ENCODE peak calls at places on chromosomes 12 and 14, in six cellular contexts. J, D, X, L, V and W are unnamed samples.

GRCh38 chr14:32438511-32438910 is 109.4 kb downstream of the AKAP6 start:
- DNase-seq in J (peak; percentile 56), D (no peak), X (no peak), L (no peak), V (no peak), W (no peak)

GRCh38 chr14:21680072-21680471 is 6.5 kb upstream of the OR4E1 start:
- DNase-seq in J (no peak), D (peak; percentile 67), X (no peak), L (no peak), V (peak; percentile 21), W (no peak)

GRCh38 chr12:101127521-101128219 is 82.4 kb downstream of the SLC5A8 start:
- DNase-seq in J (no peak), D (peak; percentile 56), X (no peak), L (no peak), V (no peak), W (no peak)

GRCh38 chr12:66072566-66072965 is 58.0 kb downstream of the LLPH start:
- DNase-seq in J (no peak), D (no peak), X (no peak), L (no peak), V (no peak), W (no peak)

GRCh38 chr14:47044841-47045240 is 393.3 kb upstream of the RPL10L start:
- DNase-seq in J (no peak), D (peak; percentile 3), X (no peak), L (no peak), V (no peak), W (peak; percentile 25)

GRCh38 chr12:87952850-87953249 is 76.4 kb downstream of the C12orf50 start:
- DNase-seq in J (no peak), D (peak; percentile 17), X (no peak), L (no peak), V (no peak), W (no peak)

GRCh38 chr12:24025153-24025798 is 75.8 kb upstream of the SOX5 start:
- DNase-seq in J (peak; percentile 7), D (peak; percentile 16), X (no peak), L (no peak), V (no peak), W (no peak)

GRCh38 chr12:94322346-94322745 is 137.3 kb downstream of the CEP83 start:
- DNase-seq in J (no peak), D (no peak), X (no peak), L (no peak), V (no peak), W (no peak)

GRCh38 chr14:92586001-92586947 is 72.7 kb downstream of the RIN3 start:
- DNase-seq in J (peak; percentile 45), D (peak; percentile 98), X (no peak), L (no peak), V (peak; percentile 67), W (no peak)

GRCh38 chr14:86013663-86014062 is 483.7 kb downstream of the FLRT2 start:
- DNase-seq in J (no peak), D (peak; percentile 3), X (no peak), L (no peak), V (no peak), W (no peak)

GRCh38 chr12:2691001-2691339 is 103.8 kb upstream of the FKBP4 start:
- DNase-seq in J (peak; percentile 68), D (peak; percentile 3), X (peak; percentile 30), L (peak; percentile 73), V (no peak), W (peak; percentile 47)

GRCh38 chr12:110252716-110253115 is 28.3 kb upstream of the ATP2A2 start:
- DNase-seq in J (no peak), D (no peak), X (no peak), L (no peak), V (no peak), W (no peak)

GRCh38 chr12:56261503-56262230 is 3.5 kb upstream of the ANKRD52 start:
- DNase-seq in J (no peak), D (peak; percentile 49), X (no peak), L (no peak), V (peak; percentile 76), W (no peak)

GRCh38 chr14:26966942-26967341 is 369.1 kb upstream of the NOVA1 start:
- DNase-seq in J (peak; percentile 25), D (peak; percentile 13), X (no peak), L (no peak), V (no peak), W (no peak)

GRCh38 chr12:98399532-98399931 is 115.9 kb upstream of the TMPO start:
- DNase-seq in J (peak; percentile 40), D (peak; percentile 88), X (no peak), L (peak; percentile 37), V (peak; percentile 32), W (no peak)

GRCh38 chr14:92719890-92720323 is 28.5 kb downstream of the LGMN start:
- DNase-seq in J (no peak), D (no peak), X (no peak), L (no peak), V (no peak), W (no peak)

GRCh38 chr12:12788675-12789368 is 3.4 kb downstream of the APOLD1 start:
- DNase-seq in J (peak; percentile 84), D (peak; percentile 82), X (peak; percentile 48), L (peak; percentile 28), V (peak; percentile 69), W (peak; percentile 40)

GRCh38 chr14:77133718-77134338 is 7.8 kb downstream of the ZDHHC22 start:
- DNase-seq in J (peak; percentile 60), D (peak; percentile 60), X (peak; percentile 50), L (no peak), V (peak; percentile 60), W (peak; percentile 74)

GRCh38 chr14:55780156-55780946 is 200.3 kb downstream of the KTN1 start:
- DNase-seq in J (no peak), D (peak; percentile 58), X (no peak), L (no peak), V (peak; percentile 67), W (no peak)

GRCh38 chr12:65343801-65344200 is 65.3 kb downstream of the MSRB3 start:
- DNase-seq in J (no peak), D (no peak), X (no peak), L (no peak), V (no peak), W (no peak)

GRCh38 chr12:124665516-124665915 is 98.1 kb upstream of the NCOR2 start:
- DNase-seq in J (no peak), D (no peak), X (no peak), L (no peak), V (no peak), W (no peak)

GRCh38 chr14:89586258-89587127 is 169.5 kb upstream of the FOXN3 start:
- DNase-seq in J (no peak), D (no peak), X (no peak), L (no peak), V (no peak), W (no peak)

GRCh38 chr12:132030367-132031038 is 80.8 kb downstream of the EP400 start:
- DNase-seq in J (no peak), D (peak; percentile 17), X (no peak), L (no peak), V (no peak), W (no peak)

GRCh38 chr12:124088232-124088907 is 115.4 kb downstream of the ZNF664 start:
- DNase-seq in J (no peak), D (no peak), X (no peak), L (no peak), V (no peak), W (no peak)

GRCh38 chr12:3777206-3777809 is 24.4 kb upstream of the CRACR2A start:
- DNase-seq in J (peak; percentile 51), D (peak; percentile 45), X (no peak), L (no peak), V (peak; percentile 35), W (peak; percentile 34)

GRCh38 chr14:80678436-80678835 is 263.1 kb downstream of the CEP128 start:
- DNase-seq in J (no peak), D (peak; percentile 16), X (no peak), L (no peak), V (peak; percentile 29), W (no peak)

GRCh38 chr12:127079636-127080035 is 1187.3 kb upstream of the TMEM132C start:
- DNase-seq in J (no peak), D (no peak), X (no peak), L (no peak), V (no peak), W (no peak)

GRCh38 chr12:26939192-26939832 is 1.0 kb downstream of the FGFR1OP2 start:
- DNase-seq in J (peak; percentile 48), D (peak; percentile 15), X (no peak), L (no peak), V (peak; percentile 40), W (no peak)

GRCh38 chr12:104348283-104348993 is 44.9 kb downstream of the EID3 start:
- DNase-seq in J (no peak), D (no peak), X (no peak), L (no peak), V (no peak), W (no peak)

GRCh38 chr14:73774671-73775070 is 60.5 kb upstream of the PNMA1 start:
- DNase-seq in J (no peak), D (no peak), X (no peak), L (no peak), V (no peak), W (no peak)
- TF ChIP-seq CTCF in J (no peak), D (no peak), X (no peak), L (no peak), V (no peak), W (no peak)

GRCh38 chr12:115866909-115867525 is 410.5 kb downstream of the MED13L start:
- DNase-seq in J (no peak), D (no peak), X (no peak), L (no peak), V (no peak), W (no peak)
- TF ChIP-seq CTCF in J (no peak), D (no peak), X (no peak), L (no peak), V (no peak), W (no peak)

GRCh38 chr12:119838781-119839180 is 38.3 kb downstream of the CIT start:
- DNase-seq in J (no peak), D (no peak), X (no peak), L (peak; percentile 17), V (no peak), W (no peak)
- TF ChIP-seq CTCF in J (no peak), D (no peak), X (no peak), L (no peak), V (no peak), W (no peak)

GRCh38 chr12:7046383-7047143 is 14.0 kb upstream of the C1S start:
- DNase-seq in J (no peak), D (no peak), X (no peak), L (no peak), V (no peak), W (no peak)

GRCh38 chr12:7038591-7038990 is 20.3 kb upstream of the LPCAT3 start:
- DNase-seq in J (no peak), D (no peak), X (no peak), L (no peak), V (no peak), W (no peak)

GRCh38 chr12:7039403-7039802 is 21.1 kb upstream of the C1S start:
- DNase-seq in J (no peak), D (no peak), X (no peak), L (no peak), V (peak; percentile 71), W (no peak)

GRCh38 chr12:7045913-7046312 is 14.6 kb upstream of the C1S start:
- DNase-seq in J (no peak), D (no peak), X (no peak), L (no peak), V (no peak), W (no peak)

DNA sequence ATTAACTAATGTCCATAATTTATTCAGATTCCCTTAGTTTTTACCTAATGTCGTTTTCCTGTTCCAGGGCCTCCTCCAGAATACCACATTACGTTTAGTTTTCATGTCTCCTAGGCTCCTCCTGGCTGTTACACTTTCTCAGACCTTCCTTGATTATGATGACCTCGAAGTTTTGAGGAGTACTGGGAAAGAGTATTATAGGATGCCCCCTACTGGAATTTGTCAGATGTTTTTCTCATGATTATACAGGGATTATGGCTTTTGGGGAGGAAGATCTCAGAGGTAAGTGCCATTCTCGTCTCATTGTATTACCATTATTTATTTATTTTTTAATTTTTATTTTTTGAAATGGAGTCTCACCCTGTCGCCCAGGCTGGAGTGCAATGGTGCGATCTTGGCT is 17.7 kb upstream of the C1S start:
- DNase-seq in J (no peak), D (peak; percentile 2), X (no peak), L (no peak), V (peak; percentile 52), W (no peak)
- TF ChIP-seq CTCF in J (peak; percentile 25), D (peak; percentile 18), X (no peak), L (peak; percentile 49), V (peak; percentile 40), W (peak; percentile 46)